ENCODE peak calls at places on chromosomes 2 and 18, in four cellular contexts. One of them, this sample, is unnamed. For H3K4me1, the result is how much of the 10 kb centered on the place peaks cover.

GRCh38 chr2:116585654-116586053 is 1228.8 kb upstream of the DDX18 start:
- DNase-seq in Peyer's patch: no peak
- DNase-seq in astrocyte: no peak
- DNase-seq in lower lobe of right lung: no peak
- DNase-seq in this sample: no peak

GRCh38 chr2:51031004-51031791 is 734 bp downstream of the NRXN1 start:
- DNase-seq in Peyer's patch: no peak
- DNase-seq in astrocyte: no peak
- DNase-seq in lower lobe of right lung: no peak
- DNase-seq in this sample: no peak

GRCh38 chr2:160305081-160305750 is 105.1 kb upstream of the ITGB6 start:
- DNase-seq in Peyer's patch: no peak
- DNase-seq in astrocyte: peak
- DNase-seq in lower lobe of right lung: no peak
- DNase-seq in this sample: no peak

GRCh38 chr18:33946322-33946721 is 278.4 kb downstream of the NOL4 start:
- DNase-seq in Peyer's patch: no peak
- DNase-seq in astrocyte: peak
- DNase-seq in lower lobe of right lung: no peak
- DNase-seq in this sample: no peak

GRCh38 chr2:163808406-163808805 is 72.6 kb upstream of the FIGN start:
- DNase-seq in Peyer's patch: no peak
- DNase-seq in astrocyte: no peak
- DNase-seq in lower lobe of right lung: no peak
- DNase-seq in this sample: no peak

GRCh38 chr2:49037197-49037596 is 117.1 kb downstream of the FSHR start:
- DNase-seq in Peyer's patch: no peak
- DNase-seq in astrocyte: no peak
- DNase-seq in lower lobe of right lung: no peak
- DNase-seq in this sample: no peak

GRCh38 chr2:85741211-85741610 is 12.6 kb upstream of the ATOH8 start:
- DNase-seq in Peyer's patch: no peak
- DNase-seq in astrocyte: no peak
- DNase-seq in lower lobe of right lung: no peak
- DNase-seq in this sample: no peak

GRCh38 chr2:100692381-100692780 is 127.6 kb upstream of the NPAS2 start:
- DNase-seq in Peyer's patch: no peak
- DNase-seq in astrocyte: no peak
- DNase-seq in lower lobe of right lung: no peak
- DNase-seq in this sample: no peak

GRCh38 chr2:30267576-30267975 is 36.2 kb downstream of the LBH start:
- DNase-seq in Peyer's patch: no peak
- DNase-seq in astrocyte: no peak
- DNase-seq in lower lobe of right lung: no peak
- DNase-seq in this sample: no peak

DNA sequence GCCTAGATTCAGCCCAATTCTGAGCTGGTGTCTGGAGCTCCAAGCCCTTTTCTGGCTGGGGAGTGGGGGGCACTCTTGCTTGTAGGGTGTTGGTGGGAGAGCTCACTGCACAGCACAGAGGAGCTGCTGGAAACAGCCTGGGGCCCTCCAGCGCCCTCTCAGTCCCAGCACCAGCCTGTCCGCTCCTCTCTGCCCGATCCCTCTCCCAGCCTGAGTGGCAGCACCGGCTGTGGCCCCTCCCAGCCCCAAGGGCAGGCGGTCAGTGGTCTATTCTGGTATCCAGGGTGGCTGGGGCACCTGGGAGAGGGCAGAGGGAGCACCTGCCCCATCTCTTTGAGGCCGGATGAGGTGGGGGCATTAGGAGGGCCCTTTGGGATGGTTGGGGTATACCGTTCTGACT is 13.2 kb upstream of the DES start:
- DNase-seq in Peyer's patch: no peak
- DNase-seq in astrocyte: no peak
- DNase-seq in lower lobe of right lung: no peak
- DNase-seq in this sample: no peak
- H3K4me1 ChIP-seq in Peyer's patch: under half
- H3K4me1 ChIP-seq in astrocyte: under half
- H3K4me1 ChIP-seq in lower lobe of right lung: under half
- H3K4me1 ChIP-seq in this sample: under half

GRCh38 chr2:115083216-115083615 is 640.8 kb downstream of the DPP10 start:
- DNase-seq in Peyer's patch: no peak
- DNase-seq in astrocyte: no peak
- DNase-seq in lower lobe of right lung: no peak
- DNase-seq in this sample: no peak
- TF ChIP-seq CTCF in Peyer's patch: no peak
- TF ChIP-seq CTCF in astrocyte: no peak
- TF ChIP-seq CTCF in lower lobe of right lung: no peak
- TF ChIP-seq CTCF in this sample: no peak

DNA sequence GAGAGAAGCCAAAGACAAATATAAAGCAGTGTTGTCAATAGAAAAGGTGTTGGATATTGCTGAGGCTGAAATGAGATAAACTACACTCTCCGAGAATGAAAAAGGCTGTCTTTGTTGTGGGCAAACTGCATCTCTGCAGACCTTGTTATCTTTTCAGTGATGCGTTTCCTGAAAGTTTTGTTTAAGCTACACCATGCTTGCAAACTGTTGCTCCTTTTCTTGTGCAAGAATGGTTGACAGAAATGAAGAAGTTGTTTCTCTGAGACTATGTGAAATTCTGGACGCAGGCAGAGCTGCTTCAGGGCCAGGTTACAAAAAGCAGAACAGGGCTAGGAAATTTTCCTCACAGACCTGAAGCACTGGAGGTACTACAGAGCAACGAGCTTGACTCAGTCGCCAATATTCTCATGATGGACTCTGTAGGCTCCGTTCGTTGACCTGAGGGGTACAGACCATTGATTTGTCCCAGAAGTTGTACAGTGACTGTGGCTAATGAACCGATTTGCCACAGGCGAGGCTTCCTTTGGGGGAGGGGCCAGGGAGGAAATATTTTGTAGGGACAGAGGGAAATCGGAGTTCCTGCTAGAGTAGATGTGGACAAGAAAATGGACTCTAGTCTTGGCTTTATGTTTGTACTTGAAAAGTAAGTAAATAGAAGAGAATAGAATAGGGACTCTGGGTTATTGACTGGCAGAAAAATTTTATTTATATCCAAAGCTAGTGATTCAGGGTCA is 3.5 kb upstream of the ATL2 start:
- DNase-seq in Peyer's patch: no peak
- DNase-seq in astrocyte: no peak
- DNase-seq in lower lobe of right lung: no peak
- DNase-seq in this sample: no peak
- H3K4me3 ChIP-seq in Peyer's patch: no peak
- H3K4me3 ChIP-seq in astrocyte: no peak
- H3K4me3 ChIP-seq in lower lobe of right lung: no peak
- H3K4me3 ChIP-seq in this sample: no peak

DNA sequence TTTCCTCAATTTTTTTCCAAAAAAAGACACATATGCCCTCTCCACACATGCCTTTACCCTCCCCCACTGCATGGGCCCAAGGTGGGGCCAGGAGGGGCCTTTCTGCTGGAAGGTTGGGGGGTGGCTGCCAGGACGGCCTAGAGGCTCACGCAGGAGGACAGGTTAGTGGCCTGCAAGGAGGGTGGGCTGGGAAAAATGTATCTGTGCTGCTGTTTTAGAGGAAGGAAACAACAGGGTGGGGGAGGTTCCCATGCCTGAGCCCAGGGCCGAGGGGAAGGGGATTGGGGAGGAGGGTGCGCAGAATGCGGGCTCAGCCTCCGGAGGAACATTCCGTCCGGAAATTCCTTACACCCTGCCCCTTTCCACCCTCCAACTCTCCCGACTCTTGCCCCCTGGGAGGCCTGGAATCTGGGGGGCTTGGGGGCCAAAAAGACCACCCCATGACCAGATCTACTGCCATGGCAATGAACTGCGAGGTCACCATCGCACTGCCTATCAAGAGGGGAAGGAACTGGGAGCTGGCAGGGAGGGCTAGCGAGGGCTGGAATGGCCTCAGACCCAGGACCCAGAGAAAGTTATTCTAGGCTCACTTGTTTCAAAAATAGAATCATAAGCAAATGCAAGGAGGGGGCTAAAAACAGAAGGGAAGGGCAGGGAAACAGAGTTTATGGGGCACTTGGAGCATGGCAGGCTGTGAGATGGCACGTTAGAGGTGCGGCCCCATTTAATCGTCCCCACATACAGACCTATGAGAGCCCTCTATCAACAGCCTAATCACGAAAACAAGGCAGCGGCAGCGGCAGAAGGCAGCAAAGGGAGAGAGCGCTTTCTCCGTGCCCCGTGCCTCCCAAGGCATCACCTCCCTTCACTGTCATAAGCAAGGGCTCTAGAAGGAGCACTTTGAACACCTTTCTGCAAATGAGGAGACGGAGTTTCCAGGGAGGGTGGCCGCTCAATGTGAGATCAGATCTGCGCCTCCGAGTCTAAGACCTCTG is 90.5 kb downstream of the TNS1 start:
- DNase-seq in Peyer's patch: no peak
- DNase-seq in astrocyte: no peak
- DNase-seq in lower lobe of right lung: peak
- DNase-seq in this sample: no peak
- H3K4me1 ChIP-seq in Peyer's patch: under half
- H3K4me1 ChIP-seq in astrocyte: under half
- H3K4me1 ChIP-seq in lower lobe of right lung: half or more
- H3K4me1 ChIP-seq in this sample: under half

GRCh38 chr18:5420909-5421308 is 122.9 kb downstream of the EPB41L3 start:
- DNase-seq in Peyer's patch: no peak
- DNase-seq in astrocyte: no peak
- DNase-seq in lower lobe of right lung: no peak
- DNase-seq in this sample: no peak

GRCh38 chr18:5425721-5426120 is 118.1 kb downstream of the EPB41L3 start:
- DNase-seq in Peyer's patch: no peak
- DNase-seq in astrocyte: no peak
- DNase-seq in lower lobe of right lung: no peak
- DNase-seq in this sample: no peak

GRCh38 chr18:5422626-5423025 is 121.2 kb downstream of the EPB41L3 start:
- DNase-seq in Peyer's patch: no peak
- DNase-seq in astrocyte: no peak
- DNase-seq in lower lobe of right lung: no peak
- DNase-seq in this sample: no peak

GRCh38 chr18:5421981-5422380 is 121.8 kb downstream of the EPB41L3 start:
- DNase-seq in Peyer's patch: no peak
- DNase-seq in astrocyte: no peak
- DNase-seq in lower lobe of right lung: no peak
- DNase-seq in this sample: no peak

GRCh38 chr18:5424903-5425302 is 118.9 kb downstream of the EPB41L3 start:
- DNase-seq in Peyer's patch: no peak
- DNase-seq in astrocyte: peak
- DNase-seq in lower lobe of right lung: no peak
- DNase-seq in this sample: no peak
- TF ChIP-seq CTCF in Peyer's patch: peak
- TF ChIP-seq CTCF in astrocyte: peak
- TF ChIP-seq CTCF in lower lobe of right lung: peak
- TF ChIP-seq CTCF in this sample: peak

GRCh38 chr2:216081487-216082387 is at the start of the genes PECR and TMEM169:
- DNase-seq in Peyer's patch: peak
- DNase-seq in astrocyte: peak
- DNase-seq in lower lobe of right lung: peak
- DNase-seq in this sample: peak

GRCh38 chr2:216082805-216083204 is 1.1 kb downstream of the TMEM169 start:
- DNase-seq in Peyer's patch: no peak
- DNase-seq in astrocyte: peak
- DNase-seq in lower lobe of right lung: peak
- DNase-seq in this sample: no peak

GRCh38 chr2:216081012-216081411 is 597 bp downstream of the PECR start:
- DNase-seq in Peyer's patch: no peak
- DNase-seq in astrocyte: no peak
- DNase-seq in lower lobe of right lung: no peak
- DNase-seq in this sample: no peak

GRCh38 chr2:216083464-216084279 is 2.0 kb downstream of the TMEM169 start:
- DNase-seq in Peyer's patch: no peak
- DNase-seq in astrocyte: peak
- DNase-seq in lower lobe of right lung: no peak
- DNase-seq in this sample: no peak

DNA sequence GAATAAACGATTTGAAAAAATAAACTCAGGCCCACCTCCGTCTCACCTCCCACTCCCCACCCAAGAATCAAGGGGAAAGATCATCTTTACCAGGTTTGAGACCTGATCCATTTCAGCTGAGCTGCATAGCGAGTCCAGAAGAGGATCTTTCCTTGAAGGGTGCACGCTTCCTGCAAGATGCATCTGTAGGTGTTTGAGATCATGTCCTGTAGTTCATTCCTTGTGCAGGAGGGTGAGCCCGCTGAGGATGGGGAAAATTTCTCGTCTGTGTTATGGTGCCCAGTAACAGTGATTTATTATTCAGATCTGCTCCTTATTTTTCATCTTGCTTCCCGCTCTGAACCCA is 642 bp downstream of the TMEM169 start:
- DNase-seq in Peyer's patch: no peak
- DNase-seq in astrocyte: no peak
- DNase-seq in lower lobe of right lung: no peak
- DNase-seq in this sample: no peak
- H3K4me3 ChIP-seq in Peyer's patch: peak
- H3K4me3 ChIP-seq in astrocyte: peak
- H3K4me3 ChIP-seq in lower lobe of right lung: peak
- H3K4me3 ChIP-seq in this sample: peak

DNA sequence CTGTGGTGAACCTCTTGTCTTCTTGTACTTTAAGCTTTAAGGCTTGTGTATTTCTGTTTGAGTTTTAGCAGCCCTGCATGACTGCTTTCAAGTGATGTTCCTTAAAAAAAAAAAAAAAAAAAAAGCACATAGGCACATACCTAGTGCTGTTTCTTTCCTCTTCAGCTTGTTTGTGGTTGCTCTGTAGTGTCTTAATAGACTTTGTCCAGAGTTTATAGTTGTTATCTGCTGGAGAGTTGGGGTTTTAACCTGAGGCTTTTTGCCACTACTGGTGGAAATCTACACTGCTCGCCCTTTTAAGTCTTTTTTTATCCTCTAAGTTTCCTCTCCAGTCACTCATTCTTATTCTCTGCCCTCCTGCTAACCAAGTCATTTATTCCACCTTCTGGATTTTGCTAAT is 34.5 kb downstream of the AGFG1 start:
- DNase-seq in Peyer's patch: no peak
- DNase-seq in astrocyte: no peak
- DNase-seq in lower lobe of right lung: no peak
- DNase-seq in this sample: no peak
- H3K4me1 ChIP-seq in Peyer's patch: under half
- H3K4me1 ChIP-seq in astrocyte: under half
- H3K4me1 ChIP-seq in lower lobe of right lung: half or more
- H3K4me1 ChIP-seq in this sample: under half

GRCh38 chr2:207311316-207312005 is 145.7 kb upstream of the KLF7 start:
- DNase-seq in Peyer's patch: peak
- DNase-seq in astrocyte: peak
- DNase-seq in lower lobe of right lung: peak
- DNase-seq in this sample: no peak
- TF ChIP-seq CTCF in Peyer's patch: no peak
- TF ChIP-seq CTCF in astrocyte: peak
- TF ChIP-seq CTCF in lower lobe of right lung: peak
- TF ChIP-seq CTCF in this sample: no peak

This sample was measured in CD8-positive, alpha-beta T cell.